ENCODE peak calls at places on chromosomes 16 and 17, in five cellular contexts. Y is NCI-H226; Q is CD8-positive, alpha-beta memory T cell; C is Daoy; V is neural progenitor cell. B is an unnamed sample.
A peak's percentile ranks its signal among the peaks of the same experiment; 100 is the strongest.

GRCh38 chr16:73717266-73718057 is 579.2 kb upstream of the PSMD7 start:
- DNase-seq in Y (no peak), Q (no peak), C (no peak), V (no peak), B (no peak)

GRCh38 chr17:57488856-57489255 is 232.5 kb downstream of the MSI2 start:
- DNase-seq in Y (no peak), Q (no peak), C (no peak), V (no peak), B (no peak)

GRCh38 chr17:71922439-71922838 is 198.4 kb upstream of the SOX9 start:
- DNase-seq in Y (peak; percentile 5), Q (no peak), C (peak; percentile 85), V (no peak), B (no peak)

GRCh38 chr17:76171701-76172100 is 30.7 kb upstream of the FOXJ1 start:
- DNase-seq in Y (no peak), Q (no peak), C (no peak), V (no peak), B (no peak)

GRCh38 chr16:77816293-77816692 is 27.9 kb downstream of the VAT1L start:
- DNase-seq in Y (peak; percentile 20), Q (no peak), C (peak; percentile 23), V (no peak), B (no peak)

GRCh38 chr17:64118452-64118979 is 11.4 kb downstream of the ERN1 start:
- DNase-seq in Y (peak; percentile 57), Q (no peak), C (no peak), V (no peak), B (no peak)

GRCh38 chr17:5821813-5822212 is 237.5 kb upstream of the NLRP1 start:
- DNase-seq in Y (no peak), Q (no peak), C (no peak), V (no peak), B (no peak)

GRCh38 chr17:79859676-79860615 is 20.7 kb upstream of the CBX4 start:
- DNase-seq in Y (no peak), Q (no peak), C (no peak), V (peak; percentile 47), B (no peak)

GRCh38 chr16:68086336-68086821 is 1.2 kb downstream of the NFATC3 start:
- DNase-seq in Y (no peak), Q (no peak), C (peak; percentile 28), V (peak; percentile 52), B (no peak)

GRCh38 chr17:79948918-79949645 is 86.6 kb downstream of the TBC1D16 start:
- DNase-seq in Y (no peak), Q (no peak), C (no peak), V (peak; percentile 51), B (no peak)

GRCh38 chr16:55655709-55656694 is at the start of gene SLC6A2:
- DNase-seq in Y (no peak), Q (no peak), C (peak; percentile 20), V (peak; percentile 82), B (no peak)

GRCh38 chr17:77634710-77635109 is 323.8 kb upstream of the TNRC6C start:
- DNase-seq in Y (no peak), Q (no peak), C (no peak), V (peak; percentile 33), B (no peak)

GRCh38 chr17:37698132-37698615 is 46.7 kb downstream of the HNF1B start:
- DNase-seq in Y (peak; percentile 78), Q (no peak), C (peak; percentile 62), V (no peak), B (no peak)

GRCh38 chr17:45006927-45007461 is 38.9 kb upstream of the C1QL1 start:
- DNase-seq in Y (no peak), Q (no peak), C (no peak), V (peak; percentile 50), B (no peak)

GRCh38 chr17:63517825-63518534 is 5.2 kb upstream of the KCNH6 start:
- DNase-seq in Y (no peak), Q (no peak), C (no peak), V (no peak), B (no peak)

GRCh38 chr16:79415983-79416641 is 184.4 kb downstream of the MAF start:
- DNase-seq in Y (no peak), Q (peak; percentile 4), C (no peak), V (no peak), B (peak; percentile 6)

GRCh38 chr16:17368951-17369350 is 101.8 kb downstream of the XYLT1 start:
- DNase-seq in Y (no peak), Q (no peak), C (no peak), V (no peak), B (peak; percentile 31)

B was measured in activated gamma-delta T cell treated with Interleukin-2 at 50 U/mL for 16 hours.